ENCODE peak calls at places on chromosomes 5 and 9, in nine cellular contexts. N is ascending aorta; G is GM12878; F is fibroblast of lung; T is colonic mucosa; U is suprapubic skin; V is CD8-positive, alpha-beta T cell; E is HAP-1; S is MM.1S. K is an unnamed sample. For H3K36me3 and H3K4me1, the result is how much of the 10 kb centered on the place peaks cover.

GRCh38 chr9:135907006-135907434 is 326 bp downstream of the CAMSAP1 start:
- DNase-seq in S (peak), U (peak), G (no peak), N (no peak), V (no peak), E (no peak), F (no peak), T (no peak), K (no peak)

GRCh38 chr5:127930311-127930710 is 153.3 kb upstream of the SLC12A2 start:
- DNase-seq in N (no peak), G (no peak), U (no peak), F (no peak), T (no peak), E (no peak), S (no peak), V (no peak), K (no peak)

GRCh38 chr9:115164511-115164974 is 46.6 kb upstream of the TNC start:
- DNase-seq in F (peak), N (no peak), S (peak), V (no peak), E (no peak), U (peak), G (no peak), T (no peak), K (no peak)

GRCh38 chr5:128174951-128175350 is 91.4 kb downstream of the SLC12A2 start:
- DNase-seq in E (no peak), S (no peak), T (no peak), U (no peak), V (no peak), N (no peak), F (no peak), G (no peak), K (no peak)

GRCh38 chr5:133896446-133896845 is 72.0 kb downstream of the C5orf15 start:
- DNase-seq in E (no peak), U (no peak), N (no peak), V (no peak), S (no peak), T (no peak), G (no peak), F (no peak), K (no peak)

GRCh38 chr5:111937091-111937490 is 180.1 kb upstream of the NREP start:
- DNase-seq in U (no peak), S (no peak), N (no peak), V (no peak), T (no peak), F (peak), E (no peak), G (no peak), K (no peak)

GRCh38 chr5:138503487-138504270 is 38.4 kb downstream of the EGR1 start:
- DNase-seq in F (peak), G (peak), T (peak), U (no peak), E (peak), S (peak), N (no peak), V (peak), K (no peak)

GRCh38 chr9:111016046-111017026 is 21.9 kb downstream of the LPAR1 start:
- DNase-seq in N (no peak), S (no peak), E (no peak), T (no peak), G (no peak), V (no peak), U (no peak), F (peak), K (no peak)

GRCh38 chr9:17005085-17005484 is 129.8 kb upstream of the CNTLN start:
- DNase-seq in U (no peak), N (no peak), V (no peak), T (peak), S (no peak), G (no peak), F (peak), E (peak), K (no peak)

GRCh38 chr9:94853887-94854286 is 127.4 kb downstream of the AOPEP start:
- DNase-seq in S (no peak), N (no peak), U (no peak), G (no peak), V (no peak), E (no peak), F (no peak), T (no peak), K (no peak)

GRCh38 chr9:137115394-137116026 is 977 bp upstream of the DPP7 start:
- DNase-seq in E (no peak), U (peak), V (no peak), S (no peak), F (no peak), G (no peak), T (no peak), N (no peak), K (no peak)

GRCh38 chr9:91427873-91428272 is 4.2 kb upstream of the NFIL3 start:
- DNase-seq in E (no peak), S (peak), F (peak), G (no peak), T (no peak), U (no peak), N (no peak), V (no peak), K (no peak)

GRCh38 chr9:133613396-133613795 is 4.2 kb upstream of the FAM163B start:
- DNase-seq in N (no peak), V (no peak), E (no peak), G (no peak), T (no peak), S (no peak), F (no peak), U (no peak), K (no peak)

GRCh38 chr5:112338681-112339337 is 80.3 kb downstream of the EPB41L4A start:
- DNase-seq in G (no peak), T (no peak), S (no peak), F (no peak), E (no peak), V (no peak), N (no peak), U (no peak), K (no peak)

GRCh38 chr5:1973391-1974013 is 90.8 kb upstream of the IRX4 start:
- DNase-seq in G (no peak), N (no peak), V (no peak), E (no peak), U (no peak), F (no peak), T (no peak), S (no peak), K (no peak)

GRCh38 chr5:171852255-171852681 is 66.7 kb downstream of the SMIM23 start:
- DNase-seq in U (no peak), G (no peak), T (no peak), N (no peak), V (no peak), E (no peak), S (no peak), F (no peak), K (no peak)

GRCh38 chr9:89969156-89969566 is 364.3 kb downstream of the GADD45G start:
- DNase-seq in T (peak), U (no peak), N (no peak), V (no peak), E (no peak), S (no peak), F (no peak), G (no peak), K (no peak)

GRCh38 chr5:145531038-145531734 is 304.0 kb downstream of the PRELID2 start:
- DNase-seq in T (peak), V (no peak), F (peak), N (no peak), E (no peak), U (no peak), S (no peak), G (no peak), K (no peak)

GRCh38 chr5:5031665-5032064 is 108.5 kb upstream of the ADAMTS16 start:
- DNase-seq in U (no peak), V (no peak), N (no peak), F (no peak), S (no peak), T (no peak), G (no peak), E (no peak), K (no peak)

GRCh38 chr5:75337366-75338021 is 474 bp downstream of the HMGCR start:
- DNase-seq in E (no peak), N (peak), G (no peak), T (peak), F (peak), S (no peak), V (no peak), U (peak), K (no peak)

GRCh38 chr9:124004608-124005007 is 7.0 kb upstream of the LHX2 start:
- DNase-seq in N (no peak), U (no peak), V (no peak), G (no peak), E (no peak), S (no peak), T (no peak), F (no peak), K (no peak)

GRCh38 chr5:219492-219891 is 1.4 kb downstream of the SDHA start:
- DNase-seq in E (peak), N (no peak), F (peak), G (no peak), V (peak), S (peak), U (no peak), T (peak), K (no peak)

GRCh38 chr5:87137280-87137679 is 130.4 kb upstream of the RASA1 start:
- DNase-seq in S (peak), N (peak), U (no peak), F (no peak), V (no peak), T (no peak), G (no peak), E (no peak), K (no peak)

DNA sequence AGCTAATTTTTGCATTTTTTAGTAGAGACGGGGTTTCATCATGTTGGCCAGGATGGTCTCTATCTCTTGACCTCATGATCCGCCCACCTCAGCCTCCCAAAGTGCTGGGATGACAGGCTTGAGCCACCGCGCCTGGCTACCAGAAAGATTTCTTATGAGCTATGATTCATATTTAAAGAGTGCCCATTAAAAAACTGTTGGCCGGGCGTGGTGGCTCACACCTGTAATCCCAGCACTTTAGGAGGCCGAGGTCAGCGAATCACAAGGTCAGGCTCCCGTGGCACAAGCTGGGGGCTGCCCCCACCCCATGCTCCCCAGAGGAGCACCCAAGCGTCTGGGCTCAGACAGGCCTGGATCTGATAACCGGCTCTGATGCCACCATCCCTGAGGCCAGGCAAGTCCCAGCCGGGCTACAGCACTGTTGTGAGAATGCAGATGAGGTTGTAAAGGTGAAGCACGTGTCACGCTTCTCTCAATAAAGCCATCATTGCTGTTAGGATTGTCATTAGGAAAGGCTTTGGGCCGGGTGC is 13.9 kb downstream of the QRFP start:
- DNase-seq in S (no peak), G (no peak), N (no peak), F (no peak), U (no peak), V (no peak), T (no peak), E (no peak), K (no peak)
- H3K36me3 ChIP-seq in S (under half), G (under half), N (half or more), F (under half), U (half or more), V (under half), T (under half), E (under half), K (half or more)

DNA sequence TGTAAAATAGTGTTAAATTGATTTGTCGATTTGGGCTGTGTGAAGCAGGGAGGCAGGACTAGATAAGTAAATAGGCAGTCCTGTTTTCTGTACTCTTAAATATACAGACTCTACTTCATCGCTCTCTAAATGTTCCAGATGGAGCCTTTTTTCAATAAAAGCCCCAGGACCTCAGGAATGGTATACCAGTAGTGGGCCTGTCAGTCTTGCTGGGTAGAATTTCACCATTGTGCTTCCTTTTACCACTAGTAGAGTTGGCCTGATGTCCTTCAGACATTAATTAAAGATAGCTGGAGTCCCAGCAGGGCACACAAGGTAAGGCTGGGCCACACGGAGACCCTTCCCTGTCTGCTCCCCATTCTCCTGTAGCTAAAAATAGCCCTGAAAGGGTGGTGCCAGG is 6.0 kb downstream of the SNX18 start:
- DNase-seq in U (no peak), T (no peak), E (no peak), V (no peak), S (no peak), N (no peak), G (no peak), F (no peak), K (no peak)
- H3K4me1 ChIP-seq in U (half or more), T (under half), E (under half), V (half or more), S (under half), N (under half), G (under half), F (under half), K (half or more)

GRCh38 chr9:128999581-129000206 is 28.4 kb downstream of the SH3GLB2 start:
- DNase-seq in S (no peak), V (no peak), E (no peak), T (no peak), G (no peak), U (peak), N (no peak), F (no peak), K (no peak)

GRCh38 chr9:128998462-128998861 is 29.7 kb downstream of the SH3GLB2 start:
- DNase-seq in F (no peak), U (peak), T (no peak), E (no peak), S (no peak), V (no peak), G (no peak), N (no peak), K (no peak)

GRCh38 chr9:129002989-129003388 is 25.1 kb downstream of the SH3GLB2 start:
- DNase-seq in V (no peak), S (no peak), U (peak), E (no peak), G (no peak), T (no peak), N (no peak), F (no peak), K (no peak)

GRCh38 chr9:129005336-129005997 is 22.7 kb downstream of the SH3GLB2 start:
- DNase-seq in V (no peak), G (no peak), N (no peak), U (no peak), F (no peak), E (no peak), S (no peak), T (no peak), K (no peak)

GRCh38 chr9:129001504-129002325 is 26.4 kb downstream of the SH3GLB2 start:
- DNase-seq in N (no peak), V (no peak), S (no peak), G (no peak), T (no peak), E (no peak), F (no peak), U (peak), K (no peak)
- H3K36me3 ChIP-seq in N (half or more), V (half or more), S (under half), G (half or more), T (under half), E (half or more), F (under half), U (half or more), K (half or more)

GRCh38 chr9:36396985-36397384 is 3.1 kb downstream of the RNF38 start:
- DNase-seq in F (peak), S (no peak), G (no peak), V (no peak), N (no peak), U (no peak), T (no peak), E (no peak), K (no peak)

GRCh38 chr9:36389590-36389989 is 10.5 kb downstream of the RNF38 start:
- DNase-seq in V (no peak), U (no peak), F (no peak), E (no peak), S (no peak), G (no peak), N (no peak), T (no peak), K (no peak)

DNA sequence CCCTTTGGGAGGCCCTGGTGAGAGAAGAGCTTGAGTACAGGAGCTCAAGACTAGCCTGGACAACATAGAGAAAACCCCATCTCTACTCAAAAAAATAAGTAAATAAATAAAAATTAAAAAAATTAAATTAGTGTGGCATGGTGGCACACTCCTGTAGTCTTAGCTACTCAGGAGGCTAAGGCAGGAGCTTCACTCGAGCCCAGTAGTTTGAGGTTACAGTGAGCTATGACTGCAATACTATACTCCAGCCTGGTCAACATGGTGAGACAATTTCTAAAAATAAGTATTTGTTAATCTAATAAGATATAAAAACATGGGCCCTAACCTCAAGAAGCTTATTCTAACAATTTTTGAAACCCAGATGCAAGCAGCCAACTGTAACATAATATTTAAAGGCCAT is 7.6 kb downstream of the RNF38 start:
- DNase-seq in E (no peak), N (no peak), S (no peak), F (peak), T (no peak), V (no peak), G (no peak), U (no peak), K (no peak)
- H3K4me1 ChIP-seq in E (under half), N (under half), S (under half), F (under half), T (under half), V (under half), G (under half), U (under half), K (under half)

GRCh38 chr5:11918463-11919045 is 14.3 kb upstream of the CTNND2 start:
- DNase-seq in S (no peak), V (no peak), G (no peak), N (no peak), U (no peak), T (no peak), E (no peak), F (no peak), K (no peak)
- H3K36me3 ChIP-seq in S (under half), V (under half), G (under half), N (under half), U (under half), T (under half), E (under half), F (under half), K (under half)

GRCh38 chr5:18008940-18009339 is 374.7 kb downstream of the TAF11L14 start:
- DNase-seq in E (no peak), G (no peak), S (no peak), N (no peak), V (no peak), F (no peak), U (no peak), T (no peak), K (no peak)
- H3K4me1 ChIP-seq in E (under half), G (under half), S (under half), N (under half), V (under half), F (under half), U (under half), T (under half), K (under half)

DNA sequence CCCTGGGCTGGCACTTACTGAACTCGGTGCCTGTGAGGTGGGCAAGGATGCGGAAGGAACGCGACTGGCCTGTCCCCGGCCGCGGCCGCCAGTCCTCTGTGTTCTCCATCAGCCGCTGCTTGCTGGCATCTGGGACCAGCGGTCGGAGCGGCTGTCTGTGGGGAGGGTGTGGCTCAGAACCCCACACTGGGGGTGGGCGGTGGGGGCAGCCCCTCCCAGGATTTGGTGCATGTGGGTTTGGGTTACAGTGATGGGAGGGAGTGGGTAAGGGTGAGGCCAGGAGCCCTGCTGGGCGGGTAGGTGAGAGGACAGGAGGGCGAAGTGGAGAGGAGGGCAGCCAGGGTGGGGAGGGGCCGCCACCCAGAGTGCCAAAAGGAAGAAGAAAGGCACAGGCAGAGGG is 6.4 kb downstream of the PDLIM7 start:
- DNase-seq in U (no peak), E (no peak), G (no peak), F (no peak), V (no peak), N (no peak), T (no peak), S (no peak), K (no peak)
- H3K36me3 ChIP-seq in U (half or more), E (half or more), G (under half), F (half or more), V (under half), N (half or more), T (under half), S (under half), K (half or more)

DNA sequence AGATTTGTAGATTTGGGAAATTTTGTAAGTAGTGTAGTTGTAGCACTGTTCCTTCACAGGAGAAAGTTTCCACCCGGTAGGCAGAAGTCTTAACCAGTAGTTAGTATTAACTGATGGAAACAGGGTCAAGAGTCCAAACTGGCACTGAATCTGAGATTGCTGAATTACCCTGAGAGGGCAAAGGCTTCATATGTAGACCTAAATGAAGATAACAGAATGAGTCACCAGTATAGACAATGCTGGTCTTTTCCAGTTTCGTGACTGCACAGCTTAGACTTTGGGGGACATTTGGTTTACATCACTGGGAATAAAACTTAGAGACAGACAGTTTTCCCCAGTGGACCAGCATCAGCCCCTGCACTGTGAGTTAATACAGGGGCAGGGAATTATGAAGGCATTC is 60.5 kb downstream of the PCSK5 start:
- DNase-seq in F (no peak), V (no peak), G (no peak), E (no peak), N (no peak), T (peak), S (no peak), U (no peak), K (no peak)
- H3K4me1 ChIP-seq in F (under half), V (under half), G (under half), E (under half), N (under half), T (under half), S (under half), U (under half), K (under half)

GRCh38 chr5:149420509-149421371 is 41.6 kb upstream of the IL17B start:
- DNase-seq in G (no peak), N (peak), S (no peak), T (no peak), E (no peak), F (peak), U (peak), V (no peak), K (no peak)
- H3K36me3 ChIP-seq in G (under half), N (half or more), S (under half), T (under half), E (under half), F (under half), U (under half), V (under half), K (under half)

DNA sequence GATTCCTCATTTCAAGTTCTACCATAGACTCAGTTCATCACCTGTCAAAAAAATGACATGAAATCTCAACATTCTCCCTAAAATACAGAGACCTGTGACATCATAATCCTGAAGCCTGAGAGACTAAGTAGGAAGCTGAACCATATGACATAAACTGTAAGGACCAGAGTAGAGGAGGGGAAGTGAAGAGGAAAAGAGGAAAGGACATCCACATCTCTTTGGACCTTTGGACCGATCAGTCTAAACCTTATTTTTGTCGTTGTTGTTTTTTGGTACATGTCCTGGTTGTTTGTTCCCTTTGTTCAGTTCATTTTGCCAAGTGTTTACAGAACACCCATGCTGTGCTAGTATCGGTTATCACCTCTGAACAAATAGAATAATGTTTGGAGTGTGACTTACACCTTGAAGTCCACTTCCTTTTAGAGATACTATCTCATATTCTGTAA is 41.9 kb downstream of the LURAP1L start:
- DNase-seq in G (no peak), F (no peak), T (no peak), V (no peak), U (no peak), S (no peak), E (no peak), N (no peak), K (no peak)
- H3K4me1 ChIP-seq in G (under half), F (under half), T (under half), V (under half), U (under half), S (under half), E (under half), N (under half), K (under half)

K was measured in esophagus squamous epithelium.